ENCODE peak calls at places on chromosome 21, in six cellular contexts. One of them, this sample, is unnamed.

GRCh38 chr21:42484966-42485365 is 11.1 kb downstream of the RSPH1 start:
- DNase-seq in lung microvascular endothelial cell: no peak
- DNase-seq in upper lobe of right lung: no peak
- DNase-seq in sigmoid colon: no peak
- DNase-seq in HCT116: no peak
- DNase-seq in fibroblast of pulmonary artery: no peak
- DNase-seq in this sample: no peak

GRCh38 chr21:39441502-39442475 is 3.8 kb downstream of the LCA5L start:
- DNase-seq in lung microvascular endothelial cell: peak
- DNase-seq in HCT116: peak
- DNase-seq in sigmoid colon: no peak
- DNase-seq in upper lobe of right lung: no peak
- DNase-seq in fibroblast of pulmonary artery: peak
- DNase-seq in this sample: peak

GRCh38 chr21:31294691-31295090 is 49.4 kb downstream of the TIAM1 start:
- DNase-seq in fibroblast of pulmonary artery: no peak
- DNase-seq in upper lobe of right lung: no peak
- DNase-seq in lung microvascular endothelial cell: no peak
- DNase-seq in sigmoid colon: no peak
- DNase-seq in HCT116: no peak
- DNase-seq in this sample: no peak

GRCh38 chr21:44946254-44947041 is 6.6 kb downstream of the SLX9 start:
- DNase-seq in upper lobe of right lung: peak
- DNase-seq in lung microvascular endothelial cell: peak
- DNase-seq in HCT116: no peak
- DNase-seq in sigmoid colon: peak
- DNase-seq in fibroblast of pulmonary artery: no peak
- DNase-seq in this sample: no peak

GRCh38 chr21:41681939-41682718 is 84.7 kb downstream of the RIPK4 start:
- DNase-seq in HCT116: no peak
- DNase-seq in sigmoid colon: no peak
- DNase-seq in fibroblast of pulmonary artery: no peak
- DNase-seq in upper lobe of right lung: peak
- DNase-seq in lung microvascular endothelial cell: no peak
- DNase-seq in this sample: no peak

GRCh38 chr21:38809170-38809878 is 3.6 kb downstream of the ETS2 start:
- DNase-seq in HCT116: no peak
- DNase-seq in sigmoid colon: no peak
- DNase-seq in fibroblast of pulmonary artery: no peak
- DNase-seq in lung microvascular endothelial cell: no peak
- DNase-seq in upper lobe of right lung: no peak
- DNase-seq in this sample: no peak

GRCh38 chr21:43192501-43193081 is 23.8 kb downstream of the CRYAA start:
- DNase-seq in HCT116: no peak
- DNase-seq in upper lobe of right lung: peak
- DNase-seq in sigmoid colon: peak
- DNase-seq in lung microvascular endothelial cell: no peak
- DNase-seq in fibroblast of pulmonary artery: no peak
- DNase-seq in this sample: no peak

GRCh38 chr21:44866780-44867179 is 6.7 kb downstream of the PTTG1IP start:
- DNase-seq in upper lobe of right lung: peak
- DNase-seq in sigmoid colon: no peak
- DNase-seq in HCT116: no peak
- DNase-seq in lung microvascular endothelial cell: peak
- DNase-seq in fibroblast of pulmonary artery: peak
- DNase-seq in this sample: no peak

GRCh38 chr21:45356653-45357435 is 48.1 kb upstream of the COL18A1 start:
- DNase-seq in HCT116: no peak
- DNase-seq in fibroblast of pulmonary artery: no peak
- DNase-seq in lung microvascular endothelial cell: peak
- DNase-seq in upper lobe of right lung: no peak
- DNase-seq in sigmoid colon: no peak
- DNase-seq in this sample: no peak

GRCh38 chr21:43684424-43684823 is 25.1 kb downstream of the RRP1B start:
- DNase-seq in sigmoid colon: no peak
- DNase-seq in lung microvascular endothelial cell: peak
- DNase-seq in fibroblast of pulmonary artery: peak
- DNase-seq in HCT116: no peak
- DNase-seq in upper lobe of right lung: no peak
- DNase-seq in this sample: no peak

GRCh38 chr21:46028547-46029200 is 47.1 kb downstream of the COL6A1 start:
- DNase-seq in fibroblast of pulmonary artery: peak
- DNase-seq in HCT116: no peak
- DNase-seq in lung microvascular endothelial cell: no peak
- DNase-seq in sigmoid colon: peak
- DNase-seq in upper lobe of right lung: no peak
- DNase-seq in this sample: peak

GRCh38 chr21:42237577-42237976 is 18.6 kb downstream of the ABCG1 start:
- DNase-seq in fibroblast of pulmonary artery: no peak
- DNase-seq in upper lobe of right lung: no peak
- DNase-seq in sigmoid colon: no peak
- DNase-seq in HCT116: no peak
- DNase-seq in lung microvascular endothelial cell: no peak
- DNase-seq in this sample: no peak

GRCh38 chr21:45622416-45623097 is 21.0 kb upstream of the PCBP3 start:
- DNase-seq in sigmoid colon: peak
- DNase-seq in fibroblast of pulmonary artery: no peak
- DNase-seq in lung microvascular endothelial cell: no peak
- DNase-seq in upper lobe of right lung: peak
- DNase-seq in HCT116: no peak
- DNase-seq in this sample: no peak

GRCh38 chr21:36589352-36589971 is 109.5 kb upstream of the SIM2 start:
- DNase-seq in lung microvascular endothelial cell: peak
- DNase-seq in upper lobe of right lung: no peak
- DNase-seq in HCT116: peak
- DNase-seq in fibroblast of pulmonary artery: peak
- DNase-seq in sigmoid colon: no peak
- DNase-seq in this sample: peak

GRCh38 chr21:35401476-35401875 is 352.4 kb upstream of the RUNX1 start:
- DNase-seq in fibroblast of pulmonary artery: no peak
- DNase-seq in upper lobe of right lung: no peak
- DNase-seq in lung microvascular endothelial cell: no peak
- DNase-seq in sigmoid colon: no peak
- DNase-seq in HCT116: no peak
- DNase-seq in this sample: no peak

GRCh38 chr21:31893841-31894240 is 21.0 kb downstream of the HUNK start:
- DNase-seq in fibroblast of pulmonary artery: no peak
- DNase-seq in upper lobe of right lung: no peak
- DNase-seq in lung microvascular endothelial cell: no peak
- DNase-seq in HCT116: no peak
- DNase-seq in sigmoid colon: no peak
- DNase-seq in this sample: no peak

GRCh38 chr21:43825936-43826622 is 36.7 kb downstream of the RRP1 start:
- DNase-seq in sigmoid colon: peak
- DNase-seq in fibroblast of pulmonary artery: no peak
- DNase-seq in lung microvascular endothelial cell: peak
- DNase-seq in upper lobe of right lung: no peak
- DNase-seq in HCT116: no peak
- DNase-seq in this sample: no peak

GRCh38 chr21:30227633-30228404 is 11.9 kb upstream of the CLDN8 start:
- DNase-seq in lung microvascular endothelial cell: no peak
- DNase-seq in fibroblast of pulmonary artery: peak
- DNase-seq in upper lobe of right lung: no peak
- DNase-seq in sigmoid colon: no peak
- DNase-seq in HCT116: no peak
- DNase-seq in this sample: peak

GRCh38 chr21:16162953-16163352 is 433.2 kb downstream of the USP25 start:
- DNase-seq in upper lobe of right lung: no peak
- DNase-seq in HCT116: no peak
- DNase-seq in fibroblast of pulmonary artery: no peak
- DNase-seq in sigmoid colon: no peak
- DNase-seq in lung microvascular endothelial cell: no peak
- DNase-seq in this sample: no peak

GRCh38 chr21:46149205-46149901 is 6.0 kb downstream of the FTCD start:
- DNase-seq in fibroblast of pulmonary artery: no peak
- DNase-seq in lung microvascular endothelial cell: no peak
- DNase-seq in sigmoid colon: peak
- DNase-seq in upper lobe of right lung: peak
- DNase-seq in HCT116: no peak
- DNase-seq in this sample: no peak

GRCh38 chr21:31098576-31099005 is 60.3 kb upstream of the KRTAP19-8 start:
- DNase-seq in fibroblast of pulmonary artery: peak
- DNase-seq in HCT116: peak
- DNase-seq in upper lobe of right lung: peak
- DNase-seq in lung microvascular endothelial cell: peak
- DNase-seq in sigmoid colon: peak
- DNase-seq in this sample: peak

GRCh38 chr21:14995695-14996490 is 68.9 kb downstream of the NRIP1 start:
- DNase-seq in sigmoid colon: no peak
- DNase-seq in fibroblast of pulmonary artery: peak
- DNase-seq in HCT116: no peak
- DNase-seq in lung microvascular endothelial cell: peak
- DNase-seq in upper lobe of right lung: no peak
- DNase-seq in this sample: no peak